ENCODE peak calls at places on chromosomes 4 and X, in eight cellular contexts. K, W, U, Y, L, X, C and T are unnamed samples.

GRCh38 chr4:64799751-64800150 is 390.5 kb upstream of the TECRL start:
- DNase-seq in K (no peak), W (no peak), U (no peak), Y (no peak), C (no peak), X (no peak), L (no peak), T (no peak)

GRCh38 chr4:25330905-25331816 is 18.6 kb downstream of the ZCCHC4 start:
- DNase-seq in C (no peak), K (no peak), Y (no peak), L (no peak), X (no peak), W (no peak), U (no peak), T (no peak)

GRCh38 chr4:1705732-1706131 is 6.4 kb downstream of the SLBP start:
- DNase-seq in L (no peak), C (no peak), Y (no peak), W (no peak), U (no peak), X (no peak), K (no peak), T (no peak)

GRCh38 chr4:77665381-77666069 is 59.9 kb downstream of the CXCL13 start:
- DNase-seq in L (no peak), U (no peak), C (no peak), W (no peak), Y (no peak), X (no peak), K (no peak), T (no peak)

GRCh38 chr4:163542275-163542674 is 47.8 kb downstream of the TMA16 start:
- DNase-seq in K (no peak), W (no peak), Y (peak), U (no peak), L (no peak), C (no peak), X (peak), T (peak)

GRCh38 chr4:128353791-128354190 is 66.2 kb upstream of the PGRMC2 start:
- DNase-seq in W (no peak), U (no peak), X (no peak), L (no peak), C (no peak), Y (peak), K (no peak), T (no peak)

GRCh38 chr4:13653356-13653755 is 25.8 kb upstream of the BOD1L1 start:
- DNase-seq in L (no peak), X (no peak), K (no peak), W (no peak), C (no peak), U (no peak), Y (no peak), T (no peak)

GRCh38 chrX:78643106-78643505 is 16.0 kb downstream of the RTL3 start:
- DNase-seq in C (no peak), L (no peak), K (no peak), W (no peak), Y (peak), X (no peak), U (no peak), T (no peak)

GRCh38 chrX:137565921-137566745 is at the start of gene ZIC3:
- DNase-seq in Y (no peak), U (peak), L (peak), W (peak), K (no peak), X (no peak), C (peak), T (no peak)

GRCh38 chr4:41160010-41160789 is 54.1 kb downstream of the APBB2 start:
- DNase-seq in W (no peak), Y (peak), U (no peak), L (no peak), X (peak), K (no peak), C (no peak), T (peak)

GRCh38 chr4:169698331-169698730 is 59.4 kb downstream of the HPF1 start:
- DNase-seq in U (no peak), K (no peak), L (no peak), W (no peak), X (no peak), Y (no peak), C (no peak), T (no peak)

GRCh38 chr4:98181815-98182214 is 38.5 kb upstream of the STPG2 start:
- DNase-seq in L (no peak), Y (peak), C (no peak), K (no peak), X (no peak), W (no peak), U (no peak), T (peak)

GRCh38 chr4:87073570-87074470 is 139.0 kb downstream of the AFF1 start:
- DNase-seq in L (peak), W (no peak), C (peak), Y (no peak), U (peak), X (no peak), K (peak), T (no peak)

GRCh38 chr4:54484361-54484760 is 173.4 kb upstream of the KIT start:
- DNase-seq in L (peak), U (no peak), X (no peak), W (no peak), C (no peak), Y (peak), K (peak), T (no peak)

GRCh38 chrX:19990519-19991349 is at the start of gene BCLAF3:
- DNase-seq in K (peak), C (peak), U (peak), X (peak), W (peak), Y (peak), L (peak), T (peak)

GRCh38 chrX:96361844-96362243 is 322.8 kb upstream of the DIAPH2 start:
- DNase-seq in Y (no peak), X (no peak), W (no peak), K (no peak), L (no peak), U (no peak), C (no peak), T (no peak)

GRCh38 chr4:176789955-176790354 is 2.8 kb downstream of the VEGFC start:
- DNase-seq in U (peak), Y (peak), X (peak), C (no peak), L (peak), K (peak), W (no peak), T (peak)

GRCh38 chr4:25356068-25356467 is 21.0 kb upstream of the ANAPC4 start:
- DNase-seq in C (no peak), K (no peak), L (no peak), Y (no peak), X (no peak), W (no peak), U (no peak), T (no peak)

GRCh38 chr4:46946914-46947313 is 37.9 kb upstream of the COX7B2 start:
- DNase-seq in L (no peak), K (no peak), Y (peak), W (no peak), X (no peak), C (no peak), U (peak), T (no peak)

GRCh38 chrX:35380808-35381700 is 417.1 kb upstream of the MAGEB16 start:
- DNase-seq in X (peak), Y (peak), U (no peak), L (peak), W (no peak), C (peak), K (no peak), T (no peak)

GRCh38 chrX:3939967-3940610 is 226.6 kb upstream of the PRKX start:
- DNase-seq in W (no peak), K (no peak), X (no peak), C (peak), U (no peak), Y (peak), L (no peak), T (no peak)